ENCODE peak calls at places on chromosomes 16 and 17, in five cellular contexts. Z, E, O, W and U are unnamed samples.
A peak's percentile ranks its signal among the peaks of the same experiment; 100 is the strongest.

GRCh38 chr17:7435676-7436555 is 681 bp downstream of the TMEM102 start:
- DNase-seq in Z (peak; percentile 77), O (peak; percentile 20), E (peak; percentile 83), W (peak; percentile 48), U (no peak)

GRCh38 chr16:72926671-72927070 is 121.3 kb downstream of the ZFHX3 start:
- DNase-seq in Z (no peak), O (peak; percentile 63), E (no peak), W (no peak), U (no peak)

GRCh38 chr17:31692632-31693031 is 166.4 kb downstream of the COPRS start:
- DNase-seq in W (no peak), E (no peak), O (no peak), Z (no peak), U (no peak)

GRCh38 chr17:62179525-62180161 is 114.6 kb upstream of the MED13 start:
- DNase-seq in E (no peak), W (peak; percentile 38), Z (no peak), O (peak; percentile 43), U (no peak)

GRCh38 chr17:69557339-69557738 is 142.8 kb downstream of the MAP2K6 start:
- DNase-seq in E (no peak), O (no peak), Z (no peak), W (no peak), U (no peak)

GRCh38 chr16:88069397-88070168 is 118.3 kb downstream of the BANP start:
- DNase-seq in O (no peak), W (no peak), Z (no peak), E (peak; percentile 98), U (no peak)

GRCh38 chr17:44623070-44623725 is 33.1 kb upstream of the MEIOC start:
- DNase-seq in Z (no peak), O (no peak), W (no peak), E (no peak), U (no peak)

GRCh38 chr17:39674702-39675389 is 6.6 kb downstream of the PNMT start:
- DNase-seq in O (peak; percentile 62), W (peak; percentile 72), Z (peak; percentile 67), E (peak; percentile 58), U (no peak)

GRCh38 chr17:29566473-29567361 is at the start of gene ABHD15:
- DNase-seq in E (peak; percentile 45), W (peak; percentile 83), O (peak; percentile 81), Z (peak; percentile 67), U (no peak)

GRCh38 chr17:45334231-45334630 is 17.4 kb upstream of the MAP3K14 start:
- DNase-seq in Z (peak; percentile 31), O (no peak), E (peak; percentile 65), W (no peak), U (no peak)

GRCh38 chr16:66266436-66267286 is 99.8 kb upstream of the CDH5 start:
- DNase-seq in O (peak; percentile 95), Z (peak; percentile 48), W (no peak), E (no peak), U (peak; percentile 74)

GRCh38 chr16:78353610-78354009 is 254.2 kb downstream of the WWOX start:
- DNase-seq in E (no peak), W (no peak), Z (no peak), O (no peak), U (no peak)

GRCh38 chr16:27025581-27025980 is 41.1 kb upstream of the C16orf82 start:
- DNase-seq in Z (no peak), E (no peak), O (no peak), W (no peak), U (no peak)

GRCh38 chr16:4401510-4401909 is 14.9 kb downstream of the CORO7 start:
- DNase-seq in W (no peak), E (no peak), O (no peak), Z (no peak), U (no peak)

GRCh38 chr16:73172621-73173312 is 124.8 kb upstream of the ZFHX3 start:
- DNase-seq in E (no peak), W (no peak), Z (peak; percentile 86), O (peak; percentile 97), U (peak; percentile 65)

GRCh38 chr17:8673621-8674020 is 43.1 kb upstream of the MYH10 start:
- DNase-seq in W (no peak), Z (peak; percentile 74), E (peak; percentile 8), O (peak; percentile 96), U (no peak)

GRCh38 chr16:17435324-17435723 is 35.4 kb downstream of the XYLT1 start:
- DNase-seq in E (peak; percentile 39), W (no peak), O (no peak), Z (no peak), U (no peak)

GRCh38 chr17:65662166-65662565 is 100.7 kb upstream of the AXIN2 start:
- DNase-seq in E (no peak), Z (no peak), O (peak; percentile 88), W (no peak), U (peak; percentile 47)

GRCh38 chr16:595942-596735 is 6.3 kb downstream of the RAB40C start:
- DNase-seq in W (no peak), O (no peak), Z (no peak), E (no peak), U (no peak)

GRCh38 chr17:17749025-17749772 is 67.9 kb downstream of the RAI1 start:
- DNase-seq in E (peak; percentile 61), Z (peak; percentile 81), O (no peak), W (no peak), U (no peak)

GRCh38 chr16:24721830-24722238 is 7.6 kb upstream of the TNRC6A start:
- DNase-seq in E (no peak), Z (no peak), O (no peak), W (no peak), U (no peak)

GRCh38 chr17:17535957-17536356 is 39.8 kb upstream of the RASD1 start:
- DNase-seq in O (no peak), E (no peak), Z (peak; percentile 95), W (no peak), U (no peak)

GRCh38 chr16:25395528-25395927 is 137.9 kb upstream of the ZKSCAN2 start:
- DNase-seq in E (no peak), Z (no peak), O (no peak), W (no peak), U (no peak)

GRCh38 chr17:79778504-79779087 is 648 bp downstream of the CBX2 start:
- DNase-seq in W (no peak), E (peak; percentile 65), Z (no peak), O (no peak), U (no peak)

DNA sequence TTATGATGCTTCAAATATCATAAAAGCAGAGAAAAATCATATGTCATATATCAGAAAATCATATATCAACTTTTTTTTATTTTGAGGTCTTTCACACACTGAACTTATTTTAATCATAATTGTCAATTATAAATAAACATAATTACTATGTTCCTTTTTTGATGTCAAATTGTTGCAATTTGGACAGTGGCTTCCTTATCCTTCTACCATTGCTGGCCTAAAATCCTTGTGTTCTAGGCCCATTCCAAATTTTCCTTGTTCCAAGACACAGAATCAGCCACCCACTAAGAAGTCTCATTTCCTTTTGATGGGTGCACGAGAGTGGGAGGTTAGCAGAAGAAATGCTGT is 28.9 kb downstream of the G6PC1 start:
- DNase-seq in Z (no peak), O (no peak), E (no peak), W (no peak), U (no peak)
- H3K36me3 ChIP-seq in Z (no peaks in the 10 kb centered on the region), O (no peaks in the 10 kb centered on the region), E (no peaks in the 10 kb centered on the region), W (no peaks in the 10 kb centered on the region), U (no peaks in the 10 kb centered on the region)

GRCh38 chr17:67377727-67378443 is 804 bp downstream of the PITPNC1 start:
- DNase-seq in O (peak; percentile 66), E (peak; percentile 84), Z (peak; percentile 67), W (peak; percentile 70), U (no peak)
- TF ChIP-seq CTCF in O (peak; percentile 23), E (peak; percentile 56), Z (no peak), W (peak; percentile 47), U (peak; percentile 32)

GRCh38 chr17:180380-181212 is 854 bp downstream of the DOC2B start:
- DNase-seq in W (peak; percentile 32), Z (no peak), E (no peak), O (no peak), U (no peak)
- H3K4me3 ChIP-seq in W (peak overlapping the region; percentile 30), Z (no peak overlapping the region), E (no peak overlapping the region), O (peak overlapping the region; percentile 38), U (no peak overlapping the region)

GRCh38 chr16:2071454-2072263 is 23.9 kb downstream of the TSC2 start:
- DNase-seq in O (no peak), W (no peak), Z (no peak), E (no peak), U (no peak)
- H3K36me3 ChIP-seq in O (peaks cover 10% of the 10 kb centered on the region), W (no peaks in the 10 kb centered on the region), Z (peaks cover 67% of the 10 kb centered on the region), E (peaks cover 39% of the 10 kb centered on the region), U (peaks cover 43% of the 10 kb centered on the region)